ENCODE peak calls at places on chromosomes 5 and 9, in nine cellular contexts. C, K, W, O, L, N, B, G and E are unnamed samples.

GRCh38 chr9:83472221-83472665 is 66.0 kb downstream of the FRMD3 start:
- DNase-seq in C (no peak), K (no peak), W (peak), O (no peak), L (no peak), N (peak), B (peak), G (peak), E (peak)

GRCh38 chr5:377326-377981 is 55.9 kb downstream of the AHRR start:
- DNase-seq in C (no peak), K (peak), W (no peak), O (no peak), L (no peak), N (no peak), B (no peak), G (peak), E (no peak)

GRCh38 chr9:2477755-2478154 is 143.8 kb upstream of the VLDLR start:
- DNase-seq in C (no peak), K (no peak), W (peak), O (no peak), L (no peak), N (no peak), B (no peak), G (no peak), E (no peak)

GRCh38 chr5:51652980-51653379 is 269.7 kb downstream of the ISL1 start:
- DNase-seq in C (peak), K (no peak), W (no peak), O (no peak), L (no peak), N (no peak), B (no peak), G (no peak), E (no peak)

GRCh38 chr5:84438456-84438855 is 53.8 kb upstream of the EDIL3 start:
- DNase-seq in C (no peak), K (no peak), W (no peak), O (no peak), L (no peak), N (peak), B (no peak), G (no peak), E (no peak)

GRCh38 chr5:83589786-83590185 is 118.2 kb downstream of the VCAN start:
- DNase-seq in C (peak), K (no peak), W (no peak), O (no peak), L (no peak), N (no peak), B (peak), G (no peak), E (no peak)

GRCh38 chr5:89901983-89902382 is 507.6 kb downstream of the CETN3 start:
- DNase-seq in C (no peak), K (no peak), W (peak), O (peak), L (no peak), N (no peak), B (no peak), G (peak), E (no peak)

GRCh38 chr5:77892061-77893010 is 116.2 kb upstream of the TBCA start:
- DNase-seq in C (no peak), K (no peak), W (no peak), O (no peak), L (no peak), N (no peak), B (no peak), G (no peak), E (no peak)

GRCh38 chr5:130720355-130720754 is 444.7 kb downstream of the HINT1 start:
- DNase-seq in C (peak), K (no peak), W (peak), O (peak), L (no peak), N (peak), B (peak), G (no peak), E (no peak)

GRCh38 chr5:151243564-151243963 is 9.4 kb upstream of the GM2A start:
- DNase-seq in C (no peak), K (no peak), W (no peak), O (no peak), L (no peak), N (no peak), B (no peak), G (no peak), E (no peak)

GRCh38 chr9:129273136-129273895 is 95.3 kb upstream of the IER5L start:
- DNase-seq in C (no peak), K (peak), W (no peak), O (no peak), L (no peak), N (no peak), B (no peak), G (no peak), E (no peak)

GRCh38 chr9:136023401-136024225 is 62.4 kb upstream of the UBAC1 start:
- DNase-seq in C (no peak), K (peak), W (peak), O (peak), L (no peak), N (peak), B (no peak), G (peak), E (no peak)

GRCh38 chr9:101354143-101354764 is 30.6 kb downstream of the BAAT start:
- DNase-seq in C (peak), K (no peak), W (no peak), O (no peak), L (no peak), N (no peak), B (no peak), G (peak), E (no peak)

GRCh38 chr9:93123561-93124283 is 10.3 kb downstream of the NINJ1 start:
- DNase-seq in C (no peak), K (peak), W (no peak), O (no peak), L (no peak), N (no peak), B (no peak), G (no peak), E (no peak)

GRCh38 chr5:56481147-56481997 is 248.2 kb upstream of the ANKRD55 start:
- DNase-seq in C (no peak), K (no peak), W (peak), O (peak), L (peak), N (peak), B (peak), G (no peak), E (no peak)

GRCh38 chr9:127872492-127873222 is 4.8 kb downstream of the AK1 start:
- DNase-seq in C (no peak), K (no peak), W (no peak), O (no peak), L (no peak), N (no peak), B (no peak), G (no peak), E (no peak)

GRCh38 chr5:13956441-13956840 is 12.0 kb upstream of the DNAH5 start:
- DNase-seq in C (no peak), K (no peak), W (no peak), O (no peak), L (no peak), N (no peak), B (no peak), G (no peak), E (no peak)

GRCh38 chr5:107284822-107285510 is 385.8 kb downstream of the EFNA5 start:
- DNase-seq in C (peak), K (no peak), W (no peak), O (no peak), L (no peak), N (peak), B (no peak), G (no peak), E (no peak)

GRCh38 chr9:68702493-68702892 is 2.5 kb upstream of the PIP5K1B start:
- DNase-seq in C (no peak), K (no peak), W (no peak), O (no peak), L (no peak), N (peak), B (no peak), G (no peak), E (no peak)

GRCh38 chr9:127116946-127117345 is 5.5 kb downstream of the ANGPTL2 start:
- DNase-seq in C (no peak), K (no peak), W (no peak), O (no peak), L (no peak), N (peak), B (no peak), G (no peak), E (no peak)

GRCh38 chr5:75640395-75640794 is 29.1 kb downstream of the ANKDD1B start:
- DNase-seq in C (no peak), K (no peak), W (peak), O (peak), L (no peak), N (peak), B (no peak), G (no peak), E (peak)

GRCh38 chr5:125812631-125813030 is 610.6 kb upstream of the GRAMD2B start:
- DNase-seq in C (no peak), K (no peak), W (no peak), O (no peak), L (no peak), N (no peak), B (no peak), G (no peak), E (no peak)

GRCh38 chr9:70470050-70471015 is 55.9 kb upstream of the KLF9 start:
- DNase-seq in C (no peak), K (no peak), W (peak), O (no peak), L (no peak), N (no peak), B (no peak), G (peak), E (no peak)

GRCh38 chr5:50792845-50793244 is 126.4 kb downstream of the PARP8 start:
- DNase-seq in C (no peak), K (no peak), W (no peak), O (no peak), L (no peak), N (no peak), B (no peak), G (no peak), E (no peak)

GRCh38 chr9:137076636-137077009 is 694 bp upstream of the UAP1L1 start:
- DNase-seq in C (no peak), K (no peak), W (no peak), O (no peak), L (no peak), N (no peak), B (no peak), G (no peak), E (no peak)

GRCh38 chr9:96383165-96383939 is at the start of gene SLC35D2:
- DNase-seq in C (peak), K (peak), W (peak), O (peak), L (peak), N (peak), B (no peak), G (peak), E (peak)

GRCh38 chr5:111227805-111228204 is 3.6 kb downstream of the CAMK4 start:
- DNase-seq in C (peak), K (no peak), W (peak), O (peak), L (no peak), N (peak), B (no peak), G (no peak), E (no peak)

GRCh38 chr9:81224166-81224858 is 465.0 kb downstream of the TLE1 start:
- DNase-seq in C (no peak), K (no peak), W (no peak), O (no peak), L (no peak), N (no peak), B (no peak), G (peak), E (no peak)

GRCh38 chr9:110214956-110215355 is 7.0 kb upstream of the C9orf152 start:
- DNase-seq in C (no peak), K (no peak), W (no peak), O (no peak), L (no peak), N (no peak), B (no peak), G (no peak), E (no peak)

GRCh38 chr5:50967388-50968039 is 301.1 kb downstream of the PARP8 start:
- DNase-seq in C (no peak), K (no peak), W (no peak), O (peak), L (no peak), N (no peak), B (peak), G (no peak), E (peak)